ENCODE peak calls at places on chromosomes 13 and 19, in ten cellular contexts. S is GM23338, K is breast epithelium, A is transverse colon, X is GM12891, U is K562, P is GM12892, T is HepG2, I is SK-N-SH, H is HCT116. C is an unnamed sample.

GRCh38 chr19:18167975-18168645 is 5.5 kb upstream of the IFI30 start:
- DNase-seq in S (peak; percentile 78), K (no peak), A (peak; percentile 61), X (peak; percentile 89), U (peak; percentile 84), P (peak; percentile 92), T (no peak), I (peak; percentile 94), H (no peak), C (no peak)

GRCh38 chr19:13817018-13817614 is 21.9 kb downstream of the ZSWIM4 start:
- DNase-seq in S (peak; percentile 100), K (no peak), A (peak; percentile 82), X (no peak), U (peak; percentile 91), P (no peak), T (no peak), I (no peak), H (no peak), C (no peak)

GRCh38 chr13:75258159-75258782 is 223.7 kb downstream of the TBC1D4 start:
- DNase-seq in S (peak; percentile 67), K (no peak), A (no peak), X (no peak), U (peak; percentile 7), P (no peak), T (peak; percentile 16), I (peak; percentile 36), H (peak; percentile 23), C (peak; percentile 61)

GRCh38 chr13:46211116-46211515 is 612 bp upstream of the LRRC63 start:
- DNase-seq in S (peak; percentile 22), K (no peak), A (no peak), X (no peak), U (peak; percentile 68), P (no peak), T (no peak), I (peak; percentile 32), H (no peak), C (no peak)

GRCh38 chr19:49858591-49858985 is 7.6 kb downstream of the PTOV1 start:
- DNase-seq in S (no peak), K (no peak), A (no peak), X (no peak), U (no peak), P (no peak), T (no peak), I (no peak), H (no peak), C (no peak)

GRCh38 chr19:8897106-8897505 is 64.9 kb downstream of the MBD3L1 start:
- DNase-seq in S (no peak), K (no peak), A (no peak), X (no peak), U (no peak), P (no peak), T (no peak), I (no peak), H (no peak), C (no peak)

GRCh38 chr19:17909017-17909732 is 23.6 kb upstream of the CCDC124 start:
- DNase-seq in S (peak; percentile 52), K (no peak), A (no peak), X (no peak), U (no peak), P (no peak), T (no peak), I (no peak), H (no peak), C (no peak)

GRCh38 chr19:58182989-58183821 is at the start of gene ZNF274:
- DNase-seq in S (peak; percentile 97), K (peak; percentile 92), A (peak; percentile 94), X (peak; percentile 98), U (peak; percentile 92), P (peak; percentile 94), T (peak; percentile 90), I (peak; percentile 91), H (peak; percentile 73), C (peak; percentile 34)

GRCh38 chr19:45613926-45614725 is 12.1 kb upstream of the GPR4 start:
- DNase-seq in S (no peak), K (no peak), A (peak; percentile 73), X (no peak), U (no peak), P (peak; percentile 60), T (no peak), I (no peak), H (peak; percentile 84), C (no peak)

GRCh38 chr13:78121459-78122348 is 203.1 kb upstream of the EDNRB start:
- DNase-seq in S (peak; percentile 88), K (no peak), A (peak; percentile 16), X (no peak), U (peak; percentile 22), P (no peak), T (peak; percentile 37), I (peak; percentile 24), H (peak; percentile 34), C (peak; percentile 57)

GRCh38 chr19:3494051-3494450 is 6.4 kb downstream of the DOHH start:
- DNase-seq in S (peak; percentile 86), K (no peak), A (no peak), X (peak; percentile 84), U (peak; percentile 91), P (peak; percentile 62), T (no peak), I (peak; percentile 87), H (no peak), C (no peak)

GRCh38 chr19:44003461-44004134 is 841 bp downstream of the ZNF230 start:
- DNase-seq in S (peak; percentile 33), K (no peak), A (peak; percentile 8), X (no peak), U (peak; percentile 15), P (no peak), T (peak; percentile 8), I (no peak), H (no peak), C (no peak)

GRCh38 chr19:38082256-38083118 is 141.5 kb downstream of the DPF1 start:
- DNase-seq in S (no peak), K (no peak), A (no peak), X (no peak), U (no peak), P (no peak), T (no peak), I (no peak), H (no peak), C (no peak)

GRCh38 chr13:40024578-40024952 is 369.1 kb downstream of the COG6 start:
- DNase-seq in S (no peak), K (no peak), A (no peak), X (no peak), U (no peak), P (no peak), T (no peak), I (no peak), H (no peak), C (no peak)

GRCh38 chr13:62320129-62320724 is 904.6 kb upstream of the PCDH20 start:
- DNase-seq in S (peak; percentile 63), K (no peak), A (no peak), X (no peak), U (no peak), P (no peak), T (peak; percentile 22), I (peak; percentile 38), H (peak; percentile 46), C (peak; percentile 85)

GRCh38 chr13:31910633-31911032 is 120.9 kb upstream of the FRY start:
- DNase-seq in S (no peak), K (no peak), A (no peak), X (no peak), U (no peak), P (no peak), T (no peak), I (no peak), H (no peak), C (no peak)

GRCh38 chr19:18488403-18488723 is 33.5 kb downstream of the ELL start:
- DNase-seq in S (no peak), K (no peak), A (no peak), X (no peak), U (no peak), P (no peak), T (no peak), I (peak; percentile 62), H (no peak), C (no peak)

GRCh38 chr19:47529018-47529742 is 14.3 kb upstream of the NAPA start:
- DNase-seq in S (no peak), K (no peak), A (no peak), X (no peak), U (no peak), P (no peak), T (no peak), I (no peak), H (no peak), C (no peak)

GRCh38 chr19:34259367-34259865 is 5.1 kb downstream of the GARRE1 start:
- DNase-seq in S (no peak), K (no peak), A (no peak), X (no peak), U (no peak), P (no peak), T (no peak), I (no peak), H (no peak), C (no peak)
- TF ChIP-seq POLR2AphosphoS5 in S (no peak), K (no peak), A (peak; percentile 29), X (no peak), U (no peak), P (no peak), T (no peak), I (no peak), H (no peak), C (no peak)

DNA sequence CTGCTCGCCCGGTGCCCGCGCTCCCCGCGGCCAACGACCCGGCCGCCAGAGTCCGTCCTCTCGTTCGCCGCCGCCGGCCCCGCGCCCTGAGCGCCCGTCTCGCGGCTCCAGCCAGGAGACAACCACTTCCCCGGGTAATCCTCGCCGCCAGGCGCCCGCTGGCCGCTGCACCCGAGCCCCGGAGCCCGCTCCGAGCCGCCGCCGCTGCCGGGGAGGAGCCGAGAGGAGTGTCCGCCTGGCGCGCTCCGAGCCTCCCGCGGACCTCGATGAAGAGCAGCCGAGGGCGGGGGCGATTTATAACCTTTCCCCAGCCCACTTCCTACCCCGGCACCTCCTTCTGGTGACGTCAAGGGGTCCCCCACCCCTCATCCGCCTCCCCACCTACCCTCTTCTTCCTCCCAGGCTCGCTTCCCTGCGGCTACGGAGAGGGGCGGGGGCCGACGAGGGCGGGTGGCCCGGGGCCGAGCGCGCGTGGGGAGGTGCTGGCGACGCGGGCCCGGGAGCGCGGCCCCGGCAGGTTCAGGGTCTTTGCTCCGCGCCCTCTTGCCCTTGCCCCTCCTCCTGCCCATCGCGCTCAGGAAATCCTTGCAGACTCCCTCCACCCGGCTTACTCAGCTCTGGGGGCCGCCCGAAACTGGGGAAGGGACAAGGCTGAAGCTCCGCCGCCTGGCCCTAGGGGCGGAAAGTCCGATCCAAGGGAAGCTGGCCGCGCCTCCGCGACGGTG is at the start of gene FLT1:
- DNase-seq in S (peak; percentile 93), K (no peak), A (no peak), X (peak; percentile 25), U (no peak), P (peak; percentile 20), T (no peak), I (peak; percentile 41), H (no peak), C (no peak)
- TF ChIP-seq POLR2AphosphoS5 in S (peak; percentile 82), K (no peak), A (peak; percentile 47), X (no peak), U (no peak), P (no peak), T (no peak), I (no peak), H (no peak), C (no peak)

GRCh38 chr19:41546386-41546789 is 29.6 kb upstream of the CEACAM21 start:
- DNase-seq in S (no peak), K (no peak), A (peak; percentile 58), X (no peak), U (no peak), P (no peak), T (no peak), I (no peak), H (no peak), C (no peak)
- TF ChIP-seq POLR2AphosphoS5 in S (no peak), K (no peak), A (no peak), X (no peak), U (no peak), P (peak; percentile 59), T (no peak), I (no peak), H (no peak), C (no peak)

GRCh38 chr13:33188093-33188882 is 97.3 kb downstream of the STARD13 start:
- DNase-seq in S (no peak), K (no peak), A (no peak), X (no peak), U (no peak), P (no peak), T (no peak), I (no peak), H (no peak), C (no peak)
- TF ChIP-seq POLR2AphosphoS5 in S (no peak), K (no peak), A (no peak), X (no peak), U (no peak), P (no peak), T (no peak), I (no peak), H (no peak), C (no peak)